ENCODE peak calls at places on chromosomes 2 and 18, in eight cellular contexts. J is spleen, W is fibroblast of lung, C is lower lobe of right lung, P is breast epithelium, E is cardiac muscle cell, Q is hepatocyte, U is right lobe of liver. X is an unnamed sample. For H3K4me1, the result is how much of the 10 kb centered on the place peaks cover.

GRCh38 chr18:9233771-9234440 is 97.3 kb downstream of the ANKRD12 start:
- DNase-seq in J (no peak), W (no peak), C (no peak), P (no peak), E (no peak), Q (no peak), U (no peak), X (peak)

GRCh38 chr2:67945976-67946375 is 116.8 kb downstream of the C1D start:
- DNase-seq in J (no peak), W (no peak), C (no peak), P (no peak), E (peak), Q (no peak), U (no peak), X (no peak)

GRCh38 chr2:12918841-12919445 is 202.2 kb downstream of the TRIB2 start:
- DNase-seq in J (no peak), W (peak), C (peak), P (peak), E (peak), Q (no peak), U (no peak), X (no peak)

GRCh38 chr18:67476585-67476984 is 39.9 kb downstream of the DSEL start:
- DNase-seq in J (no peak), W (peak), C (no peak), P (no peak), E (no peak), Q (no peak), U (no peak), X (no peak)

GRCh38 chr2:28649481-28650260 is 102.0 kb upstream of the PPP1CB start:
- DNase-seq in J (no peak), W (no peak), C (no peak), P (no peak), E (no peak), Q (no peak), U (no peak), X (no peak)

GRCh38 chr18:25650201-25650941 is 298.4 kb upstream of the ZNF521 start:
- DNase-seq in J (no peak), W (peak), C (no peak), P (no peak), E (peak), Q (no peak), U (no peak), X (no peak)

GRCh38 chr2:170525566-170525900 is 189.6 kb upstream of the SP5 start:
- DNase-seq in J (no peak), W (peak), C (peak), P (peak), E (peak), Q (peak), U (no peak), X (peak)

GRCh38 chr2:1744151-1744445 is 217 bp downstream of the PXDN start:
- DNase-seq in J (peak), W (peak), C (peak), P (no peak), E (no peak), Q (no peak), U (peak), X (peak)

GRCh38 chr2:23694058-23695045 is 232.6 kb downstream of the ATAD2B start:
- DNase-seq in J (no peak), W (no peak), C (no peak), P (no peak), E (no peak), Q (no peak), U (no peak), X (no peak)

GRCh38 chr2:39902103-39902502 is 123.0 kb upstream of the THUMPD2 start:
- DNase-seq in J (no peak), W (peak), C (no peak), P (no peak), E (no peak), Q (no peak), U (no peak), X (no peak)

GRCh38 chr2:68059769-68060525 is 2.9 kb downstream of the C1D start:
- DNase-seq in J (no peak), W (no peak), C (no peak), P (no peak), E (no peak), Q (no peak), U (no peak), X (peak)

GRCh38 chr2:53373126-53373525 is 394.5 kb upstream of the CHAC2 start:
- DNase-seq in J (no peak), W (no peak), C (no peak), P (no peak), E (no peak), Q (no peak), U (no peak), X (no peak)

GRCh38 chr2:12721571-12722444 is 5.1 kb downstream of the TRIB2 start:
- DNase-seq in J (no peak), W (no peak), C (no peak), P (no peak), E (peak), Q (no peak), U (no peak), X (no peak)

GRCh38 chr2:28296243-28296642 is 96.4 kb upstream of the FOSL2 start:
- DNase-seq in J (no peak), W (peak), C (no peak), P (no peak), E (no peak), Q (no peak), U (no peak), X (no peak)

GRCh38 chr2:179751184-179751809 is 110.1 kb downstream of the ZNF385B start:
- DNase-seq in J (no peak), W (peak), C (no peak), P (no peak), E (peak), Q (peak), U (no peak), X (no peak)

DNA sequence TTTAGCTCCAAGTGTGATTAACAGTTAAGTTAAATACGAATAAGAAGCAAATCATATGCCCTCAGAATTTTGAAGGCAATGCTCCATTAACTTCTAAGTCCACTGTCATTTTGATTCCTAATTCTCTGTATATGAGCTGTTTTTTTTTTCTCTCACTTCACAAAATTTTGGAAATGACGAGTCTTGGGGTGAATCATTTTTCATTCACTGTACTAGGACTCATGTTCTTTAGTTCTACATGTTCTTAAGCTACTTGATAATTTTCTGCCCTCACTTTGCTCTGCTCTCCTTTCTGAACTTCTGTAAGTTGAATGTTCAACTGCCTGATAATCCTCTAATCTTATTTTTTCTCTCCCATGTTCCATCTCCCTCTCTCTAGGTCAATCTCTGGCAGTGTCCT is 141.0 kb downstream of the THADA start:
- DNase-seq in J (no peak), W (no peak), C (no peak), P (no peak), E (no peak), Q (no peak), U (no peak), X (no peak)
- H3K4me1 ChIP-seq in J (half or more), W (under half), C (under half), P (under half), E (under half), Q (under half), U (under half), X (under half)

GRCh38 chr2:57962861-57963260 is 83.7 kb upstream of the VRK2 start:
- DNase-seq in J (no peak), W (no peak), C (no peak), P (no peak), E (no peak), Q (no peak), U (no peak), X (no peak)
- TF ChIP-seq CTCF in J (no peak), W (no peak), C (no peak), P (no peak), E (no peak), Q (no peak), U (no peak), X (no peak)

GRCh38 chr2:130726614-130727180 is 2.2 kb upstream of the GPR148 start:
- DNase-seq in J (peak), W (no peak), C (no peak), P (no peak), E (no peak), Q (no peak), U (no peak), X (no peak)
- H3K4me3 ChIP-seq in J (peak), W (peak), C (peak), P (peak), E (peak), Q (peak), U (peak), X (peak)

DNA sequence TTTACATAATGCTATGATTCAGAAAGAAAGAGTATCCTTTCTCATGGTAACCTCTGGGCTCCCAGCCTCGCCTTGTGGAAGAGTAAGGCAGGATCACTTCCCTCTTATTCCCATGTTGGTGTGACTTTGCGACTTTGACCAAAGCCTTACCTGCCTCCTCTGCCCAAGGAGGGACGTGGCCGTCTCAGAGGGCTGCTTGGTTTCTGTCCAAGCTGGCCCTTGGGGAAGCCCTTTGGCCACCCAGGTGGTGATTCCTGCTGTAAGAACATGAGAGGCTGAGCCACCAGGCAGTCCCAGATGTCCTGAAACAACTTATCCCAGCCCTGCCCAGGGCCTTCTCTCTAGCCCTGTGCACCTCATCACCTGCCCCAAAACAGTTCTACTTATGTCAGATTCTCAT is 6.0 kb downstream of the UGT1A6 start:
- DNase-seq in J (no peak), W (no peak), C (no peak), P (no peak), E (no peak), Q (no peak), U (no peak), X (no peak)
- H3K4me1 ChIP-seq in J (under half), W (under half), C (under half), P (under half), E (under half), Q (under half), U (under half), X (under half)

GRCh38 chr2:112541315-112542122 is 746 bp upstream of the POLR1B start:
- DNase-seq in J (peak), W (no peak), C (peak), P (peak), E (peak), Q (peak), U (no peak), X (peak)

GRCh38 chr2:112547333-112547732 is 5.1 kb downstream of the POLR1B start:
- DNase-seq in J (no peak), W (peak), C (no peak), P (no peak), E (peak), Q (peak), U (peak), X (no peak)

GRCh38 chr2:112542123-112542973 is at the start of gene POLR1B:
- DNase-seq in J (peak), W (peak), C (peak), P (peak), E (peak), Q (peak), U (peak), X (peak)

GRCh38 chr2:112540906-112541305 is 1.4 kb upstream of the POLR1B start:
- DNase-seq in J (no peak), W (no peak), C (no peak), P (no peak), E (no peak), Q (no peak), U (no peak), X (no peak)

GRCh38 chr2:112542974-112543760 is 902 bp downstream of the POLR1B start:
- DNase-seq in J (no peak), W (peak), C (no peak), P (no peak), E (peak), Q (no peak), U (no peak), X (peak)
- TF ChIP-seq CTCF in J (no peak), W (peak), C (no peak), P (no peak), E (no peak), Q (no peak), U (no peak), X (no peak)

GRCh38 chr18:48922801-48923730 is 27.7 kb downstream of the SMAD7 start:
- DNase-seq in J (peak), W (peak), C (peak), P (no peak), E (peak), Q (peak), U (peak), X (peak)

GRCh38 chr18:48923746-48924580 is 26.8 kb downstream of the SMAD7 start:
- DNase-seq in J (peak), W (peak), C (no peak), P (no peak), E (no peak), Q (peak), U (no peak), X (peak)

GRCh38 chr18:48921305-48922202 is 29.2 kb downstream of the SMAD7 start:
- DNase-seq in J (no peak), W (no peak), C (no peak), P (no peak), E (no peak), Q (no peak), U (peak), X (peak)

GRCh38 chr18:48920408-48921038 is 30.2 kb downstream of the SMAD7 start:
- DNase-seq in J (no peak), W (no peak), C (no peak), P (no peak), E (no peak), Q (peak), U (peak), X (peak)

DNA sequence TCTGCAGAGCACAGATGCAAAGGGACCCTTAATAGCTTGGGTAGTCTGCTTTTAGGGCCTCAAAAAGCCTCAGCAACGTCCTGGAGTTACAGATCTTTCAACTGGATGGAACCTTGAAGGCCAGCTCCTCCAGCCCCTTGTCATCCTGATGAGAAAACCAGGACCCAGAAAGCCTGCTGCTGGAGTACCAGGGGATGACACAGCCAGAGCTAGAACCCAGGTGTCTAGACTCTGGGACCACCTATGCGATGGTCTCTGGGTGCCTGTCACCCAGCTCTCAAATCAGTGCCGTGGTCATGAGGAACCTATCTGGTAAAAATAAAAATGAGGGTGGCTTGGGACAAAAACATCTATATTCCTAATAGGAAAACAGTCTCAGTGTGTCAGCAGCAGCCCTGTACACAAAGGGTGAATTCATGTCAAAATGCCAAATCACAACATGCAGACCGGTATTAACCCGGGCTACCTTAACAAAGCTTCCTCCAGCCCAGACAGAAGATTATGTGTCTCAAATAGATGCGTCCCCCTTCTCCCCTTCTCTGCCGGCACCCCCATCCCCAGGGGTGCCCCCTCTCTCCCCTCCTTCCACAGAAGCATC is 28.5 kb downstream of the SMAD7 start:
- DNase-seq in J (no peak), W (no peak), C (no peak), P (no peak), E (no peak), Q (no peak), U (peak), X (no peak)
- H3K4me3 ChIP-seq in J (peak), W (no peak), C (peak), P (peak), E (no peak), Q (no peak), U (no peak), X (no peak)

DNA sequence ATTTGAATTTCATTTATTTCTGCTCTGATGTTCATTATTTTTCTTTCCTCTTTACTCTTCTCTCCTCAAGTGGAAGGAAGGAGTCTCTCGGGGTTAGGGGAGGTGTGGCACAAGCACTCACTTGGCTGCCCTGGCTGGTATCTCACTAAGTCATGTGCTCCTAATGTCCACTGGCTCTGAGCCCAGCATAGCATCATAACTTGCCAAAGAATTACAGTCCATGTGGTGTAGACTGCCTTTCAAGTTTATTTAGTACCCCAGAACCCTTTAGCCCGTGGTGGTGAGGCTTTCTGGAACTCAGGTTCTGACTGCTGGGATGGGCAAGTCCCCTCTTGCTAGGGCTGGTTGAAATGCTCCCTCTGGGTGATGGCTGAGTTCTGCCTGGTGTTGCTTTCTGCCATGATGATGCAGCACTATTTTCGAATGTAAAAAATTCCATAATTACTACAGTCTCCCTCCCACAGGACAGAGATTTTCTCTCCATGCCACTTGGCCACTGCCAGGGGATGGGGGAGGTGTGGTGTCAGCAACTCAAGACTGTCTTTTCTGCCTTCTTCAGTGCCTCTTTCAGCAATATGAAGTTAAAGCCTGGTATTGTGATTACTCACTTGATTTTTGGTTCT is 22.2 kb downstream of the SPAG16 start:
- DNase-seq in J (no peak), W (peak), C (no peak), P (no peak), E (peak), Q (peak), U (peak), X (no peak)
- H3K4me1 ChIP-seq in J (under half), W (under half), C (under half), P (under half), E (under half), Q (under half), U (under half), X (under half)

DNA sequence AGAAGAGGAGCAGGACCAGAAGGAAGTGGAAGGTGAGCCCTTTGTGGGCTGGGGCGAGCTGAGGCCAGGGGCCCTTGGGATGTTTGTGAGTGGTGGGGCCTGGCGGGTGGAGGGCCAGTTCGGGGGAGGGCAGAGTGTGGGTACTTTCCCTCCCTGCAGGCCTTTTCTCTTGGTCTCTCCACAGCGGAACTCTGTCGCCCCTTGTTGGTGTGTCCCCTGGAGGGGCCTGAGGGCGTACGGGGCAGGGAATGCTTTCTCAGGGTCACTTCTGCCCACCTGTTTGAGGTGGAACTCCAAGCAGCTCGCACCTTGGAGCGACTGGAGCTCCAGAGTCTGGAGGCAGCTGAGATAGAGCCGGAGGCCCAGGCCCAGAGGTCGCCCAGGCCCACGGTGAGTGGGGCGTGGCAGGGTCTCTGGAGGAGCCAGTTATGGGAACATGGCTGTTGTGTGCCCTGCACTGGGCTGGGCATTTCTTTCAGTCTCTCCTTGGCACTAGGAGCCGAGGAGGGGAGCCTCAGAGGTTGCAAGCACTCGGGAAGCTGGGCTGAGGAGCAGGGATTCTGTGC is 10.8 kb downstream of the STK11IP start:
- DNase-seq in J (peak), W (no peak), C (no peak), P (no peak), E (no peak), Q (no peak), U (no peak), X (peak)
- TF ChIP-seq CTCF in J (no peak), W (no peak), C (no peak), P (no peak), E (no peak), Q (no peak), U (no peak), X (no peak)

DNA sequence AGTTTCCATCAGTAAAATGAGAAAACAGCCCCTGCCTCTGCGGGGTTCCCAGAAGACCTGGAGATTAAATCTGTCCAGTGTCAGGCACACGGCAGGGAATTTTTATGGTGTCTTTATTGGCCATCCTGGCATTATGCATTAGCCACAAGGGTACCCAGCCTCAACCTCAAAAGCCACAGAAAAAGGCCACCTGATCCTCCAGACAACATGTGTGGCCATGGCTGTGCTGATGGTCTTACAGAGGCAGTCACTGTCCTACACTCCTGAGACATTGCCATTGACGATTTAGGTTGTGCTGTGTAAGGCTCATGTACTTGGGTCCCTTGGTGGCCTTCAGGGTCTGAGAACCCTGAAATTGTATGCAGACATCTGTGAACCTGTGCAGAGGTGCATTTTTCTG is 115.6 kb downstream of the SMAD7 start:
- DNase-seq in J (peak), W (no peak), C (peak), P (no peak), E (no peak), Q (no peak), U (peak), X (peak)
- H3K4me3 ChIP-seq in J (no peak), W (no peak), C (peak), P (no peak), E (no peak), Q (no peak), U (no peak), X (no peak)